ENCODE peak calls at places on chromosomes 6 and 20, in seven cellular contexts. M is NCI-H345; I is frontal cortex; X is nephron progenitor cell; C is RWPE1; F is stimulated activated naive CD4-positive, alpha-beta T cell treated with Interleukin-2 at 50 U/mL for 16 hours; T is HEK293T. U is an unnamed sample.

GRCh38 chr6:156410649-156411048 is 366.5 kb upstream of the ARID1B start:
- DNase-seq in T (no peak), F (no peak), X (no peak), I (no peak), M (no peak), C (no peak), U (no peak)

GRCh38 chr6:88165877-88166492 is at the start of gene CNR1:
- DNase-seq in M (peak), C (peak), X (peak), T (peak), I (peak), F (no peak), U (no peak)

GRCh38 chr6:48883116-48883515 is 579.9 kb downstream of the MMUT start:
- DNase-seq in F (no peak), T (no peak), X (no peak), I (no peak), C (no peak), M (no peak), U (no peak)

GRCh38 chr6:168355716-168356522 is 36.3 kb upstream of the DACT2 start:
- DNase-seq in F (no peak), C (peak), M (peak), T (peak), X (peak), I (peak), U (no peak)

GRCh38 chr20:61964675-61965605 is 100.7 kb downstream of the TAF4 start:
- DNase-seq in X (no peak), C (peak), M (no peak), F (no peak), I (peak), T (no peak), U (no peak)

GRCh38 chr6:159151266-159151855 is 17.8 kb upstream of the FNDC1 start:
- DNase-seq in M (peak), F (peak), X (peak), T (peak), C (peak), I (peak), U (peak)

GRCh38 chr20:17835240-17835940 is 133.2 kb downstream of the SNX5 start:
- DNase-seq in T (no peak), X (no peak), I (no peak), C (peak), F (no peak), M (no peak), U (peak)

GRCh38 chr6:89527634-89528033 is 94.7 kb downstream of the ANKRD6 start:
- DNase-seq in C (peak), X (no peak), T (no peak), M (no peak), F (no peak), I (no peak), U (no peak)

GRCh38 chr20:15594296-15594695 is 979.0 kb downstream of the KIF16B start:
- DNase-seq in M (no peak), T (no peak), X (no peak), F (no peak), I (no peak), C (peak), U (no peak)

GRCh38 chr20:4546342-4546741 is 175.4 kb upstream of the PRND start:
- DNase-seq in I (no peak), T (no peak), M (no peak), F (no peak), X (no peak), C (peak), U (no peak)

GRCh38 chr6:8492536-8493125 is 57.3 kb upstream of the SLC35B3 start:
- DNase-seq in F (no peak), I (no peak), T (no peak), M (no peak), C (no peak), X (no peak), U (peak)

GRCh38 chr20:17634666-17635319 is 47.2 kb downstream of the RRBP1 start:
- DNase-seq in M (no peak), F (no peak), I (no peak), T (no peak), C (no peak), X (no peak), U (no peak)